ENCODE peak calls at places on chromosomes 1 and 21, in ten cellular contexts. One of them, this sample, is unnamed.

GRCh38 chr21:29719561-29719960 is 220.2 kb downstream of the GRIK1 start:
- DNase-seq in BE2C: no peak
- DNase-seq in hepatocyte: no peak
- DNase-seq in WTC11: no peak
- DNase-seq in AG10803: no peak
- DNase-seq in suprapubic skin: no peak
- DNase-seq in MCF 10A: no peak
- DNase-seq in nephron progenitor cell: no peak
- DNase-seq in AG09319: no peak
- DNase-seq in esophagus muscularis mucosa: no peak
- DNase-seq in this sample: no peak

GRCh38 chr1:168465942-168466702 is 77.7 kb downstream of the XCL2 start:
- DNase-seq in nephron progenitor cell: peak; percentile 27
- DNase-seq in WTC11: no peak
- DNase-seq in AG09319: no peak
- DNase-seq in MCF 10A: peak; percentile 80
- DNase-seq in BE2C: peak; percentile 84
- DNase-seq in suprapubic skin: no peak
- DNase-seq in esophagus muscularis mucosa: no peak
- DNase-seq in AG10803: no peak
- DNase-seq in hepatocyte: peak; percentile 73
- DNase-seq in this sample: no peak

GRCh38 chr1:17120962-17121837 is 1.9 kb upstream of the PADI2 start:
- DNase-seq in suprapubic skin: no peak
- DNase-seq in BE2C: peak; percentile 43
- DNase-seq in nephron progenitor cell: no peak
- DNase-seq in hepatocyte: no peak
- DNase-seq in esophagus muscularis mucosa: no peak
- DNase-seq in WTC11: no peak
- DNase-seq in AG10803: peak; percentile 18
- DNase-seq in AG09319: no peak
- DNase-seq in MCF 10A: no peak
- DNase-seq in this sample: no peak

GRCh38 chr1:210527091-210527490 is 198.4 kb downstream of the HHAT start:
- DNase-seq in hepatocyte: no peak
- DNase-seq in nephron progenitor cell: no peak
- DNase-seq in suprapubic skin: no peak
- DNase-seq in esophagus muscularis mucosa: no peak
- DNase-seq in MCF 10A: no peak
- DNase-seq in AG09319: no peak
- DNase-seq in AG10803: no peak
- DNase-seq in WTC11: no peak
- DNase-seq in BE2C: no peak
- DNase-seq in this sample: no peak

GRCh38 chr1:16143566-16144324 is 12.1 kb downstream of the EPHA2 start:
- DNase-seq in hepatocyte: peak; percentile 89
- DNase-seq in BE2C: no peak
- DNase-seq in nephron progenitor cell: no peak
- DNase-seq in AG10803: no peak
- DNase-seq in esophagus muscularis mucosa: no peak
- DNase-seq in MCF 10A: peak; percentile 64
- DNase-seq in WTC11: no peak
- DNase-seq in suprapubic skin: no peak
- DNase-seq in AG09319: no peak
- DNase-seq in this sample: no peak

GRCh38 chr1:204826970-204827369 is 43.7 kb upstream of the NFASC start:
- DNase-seq in suprapubic skin: no peak
- DNase-seq in BE2C: peak; percentile 63
- DNase-seq in WTC11: peak; percentile 87
- DNase-seq in esophagus muscularis mucosa: no peak
- DNase-seq in MCF 10A: peak; percentile 42
- DNase-seq in hepatocyte: peak; percentile 40
- DNase-seq in nephron progenitor cell: peak; percentile 50
- DNase-seq in AG09319: no peak
- DNase-seq in AG10803: peak; percentile 37
- DNase-seq in this sample: no peak

GRCh38 chr1:227785812-227786608 is 29.5 kb upstream of the PRSS38 start:
- DNase-seq in nephron progenitor cell: no peak
- DNase-seq in WTC11: no peak
- DNase-seq in AG09319: no peak
- DNase-seq in AG10803: no peak
- DNase-seq in esophagus muscularis mucosa: no peak
- DNase-seq in suprapubic skin: peak; percentile 62
- DNase-seq in BE2C: no peak
- DNase-seq in MCF 10A: no peak
- DNase-seq in hepatocyte: no peak
- DNase-seq in this sample: no peak

GRCh38 chr1:192831706-192832355 is 23.0 kb downstream of the RGS2 start:
- DNase-seq in esophagus muscularis mucosa: no peak
- DNase-seq in hepatocyte: no peak
- DNase-seq in BE2C: no peak
- DNase-seq in nephron progenitor cell: no peak
- DNase-seq in WTC11: no peak
- DNase-seq in AG09319: no peak
- DNase-seq in AG10803: peak; percentile 36
- DNase-seq in suprapubic skin: no peak
- DNase-seq in MCF 10A: peak; percentile 62
- DNase-seq in this sample: no peak

GRCh38 chr1:248791010-248791409 is 34.7 kb downstream of the SH3BP5L start:
- DNase-seq in WTC11: no peak
- DNase-seq in esophagus muscularis mucosa: peak; percentile 60
- DNase-seq in BE2C: no peak
- DNase-seq in nephron progenitor cell: no peak
- DNase-seq in suprapubic skin: no peak
- DNase-seq in hepatocyte: no peak
- DNase-seq in MCF 10A: no peak
- DNase-seq in AG10803: no peak
- DNase-seq in AG09319: no peak
- DNase-seq in this sample: no peak

GRCh38 chr1:204986181-204986580 is 56.8 kb upstream of the CNTN2 start:
- DNase-seq in MCF 10A: no peak
- DNase-seq in esophagus muscularis mucosa: no peak
- DNase-seq in AG09319: no peak
- DNase-seq in nephron progenitor cell: no peak
- DNase-seq in hepatocyte: no peak
- DNase-seq in AG10803: no peak
- DNase-seq in BE2C: no peak
- DNase-seq in suprapubic skin: no peak
- DNase-seq in WTC11: no peak
- DNase-seq in this sample: no peak

GRCh38 chr1:41368801-41369200 is 7.6 kb downstream of the FOXO6 start:
- DNase-seq in AG09319: no peak
- DNase-seq in esophagus muscularis mucosa: no peak
- DNase-seq in nephron progenitor cell: no peak
- DNase-seq in WTC11: peak; percentile 10
- DNase-seq in MCF 10A: no peak
- DNase-seq in AG10803: no peak
- DNase-seq in hepatocyte: no peak
- DNase-seq in suprapubic skin: no peak
- DNase-seq in BE2C: no peak
- DNase-seq in this sample: no peak

GRCh38 chr1:20507564-20508410 is at the start of gene MUL1:
- DNase-seq in BE2C: peak; percentile 87
- DNase-seq in esophagus muscularis mucosa: peak; percentile 99
- DNase-seq in nephron progenitor cell: peak; percentile 95
- DNase-seq in hepatocyte: peak; percentile 94
- DNase-seq in MCF 10A: peak; percentile 90
- DNase-seq in WTC11: peak; percentile 96
- DNase-seq in AG10803: peak; percentile 89
- DNase-seq in suprapubic skin: peak; percentile 96
- DNase-seq in AG09319: peak; percentile 71
- DNase-seq in this sample: peak; percentile 98
- TF ChIP-seq CTCF in BE2C: no peak
- TF ChIP-seq CTCF in esophagus muscularis mucosa: no peak
- TF ChIP-seq CTCF in nephron progenitor cell: no peak
- TF ChIP-seq CTCF in hepatocyte: no peak
- TF ChIP-seq CTCF in MCF 10A: no peak
- TF ChIP-seq CTCF in WTC11: no peak
- TF ChIP-seq CTCF in AG10803: peak; percentile 6
- TF ChIP-seq CTCF in suprapubic skin: no peak
- TF ChIP-seq CTCF in AG09319: no peak
- TF ChIP-seq CTCF in this sample: no peak

GRCh38 chr1:212873518-212873917 is 15.4 kb downstream of the FLVCR1 start:
- DNase-seq in nephron progenitor cell: no peak
- DNase-seq in MCF 10A: no peak
- DNase-seq in suprapubic skin: no peak
- DNase-seq in AG10803: no peak
- DNase-seq in BE2C: no peak
- DNase-seq in hepatocyte: no peak
- DNase-seq in AG09319: no peak
- DNase-seq in esophagus muscularis mucosa: no peak
- DNase-seq in WTC11: no peak
- DNase-seq in this sample: no peak

GRCh38 chr1:212879947-212880690 is 22.0 kb downstream of the FLVCR1 start:
- DNase-seq in AG09319: no peak
- DNase-seq in WTC11: no peak
- DNase-seq in hepatocyte: no peak
- DNase-seq in suprapubic skin: no peak
- DNase-seq in MCF 10A: no peak
- DNase-seq in AG10803: no peak
- DNase-seq in nephron progenitor cell: no peak
- DNase-seq in BE2C: no peak
- DNase-seq in esophagus muscularis mucosa: no peak
- DNase-seq in this sample: no peak

DNA sequence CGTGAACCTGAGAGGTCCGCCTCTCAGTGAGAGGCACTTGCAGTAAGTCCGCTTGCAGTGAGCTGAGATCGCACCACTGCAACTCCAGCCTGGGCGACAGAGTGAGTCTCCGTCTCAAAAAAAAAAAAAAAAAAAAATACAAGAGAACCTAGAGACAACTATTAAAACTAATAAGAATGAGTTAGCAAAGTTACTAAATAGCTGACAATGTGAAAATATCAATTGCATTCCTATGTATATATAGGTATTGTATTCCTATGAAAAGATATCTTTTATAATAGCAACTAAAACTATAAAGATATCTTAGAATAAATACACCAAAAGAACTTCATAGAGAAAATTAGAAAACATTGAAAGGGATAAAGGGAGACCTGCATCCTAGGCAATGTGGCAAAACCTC is 20.3 kb downstream of the FLVCR1 start:
- DNase-seq in esophagus muscularis mucosa: no peak
- DNase-seq in AG09319: no peak
- DNase-seq in WTC11: no peak
- DNase-seq in AG10803: no peak
- DNase-seq in BE2C: no peak
- DNase-seq in suprapubic skin: no peak
- DNase-seq in MCF 10A: no peak
- DNase-seq in hepatocyte: no peak
- DNase-seq in nephron progenitor cell: no peak
- DNase-seq in this sample: no peak
- TF ChIP-seq CTCF in esophagus muscularis mucosa: no peak
- TF ChIP-seq CTCF in AG09319: no peak
- TF ChIP-seq CTCF in WTC11: no peak
- TF ChIP-seq CTCF in AG10803: no peak
- TF ChIP-seq CTCF in BE2C: no peak
- TF ChIP-seq CTCF in suprapubic skin: no peak
- TF ChIP-seq CTCF in MCF 10A: no peak
- TF ChIP-seq CTCF in hepatocyte: no peak
- TF ChIP-seq CTCF in nephron progenitor cell: no peak
- TF ChIP-seq CTCF in this sample: no peak

GRCh38 chr1:39229504-39229903 is 25.0 kb downstream of the MACF1 start:
- DNase-seq in AG10803: no peak
- DNase-seq in nephron progenitor cell: no peak
- DNase-seq in BE2C: no peak
- DNase-seq in WTC11: no peak
- DNase-seq in esophagus muscularis mucosa: no peak
- DNase-seq in AG09319: no peak
- DNase-seq in MCF 10A: no peak
- DNase-seq in suprapubic skin: no peak
- DNase-seq in hepatocyte: no peak
- DNase-seq in this sample: no peak
- TF ChIP-seq CTCF in AG10803: no peak
- TF ChIP-seq CTCF in nephron progenitor cell: no peak
- TF ChIP-seq CTCF in BE2C: no peak
- TF ChIP-seq CTCF in WTC11: no peak
- TF ChIP-seq CTCF in esophagus muscularis mucosa: no peak
- TF ChIP-seq CTCF in AG09319: no peak
- TF ChIP-seq CTCF in MCF 10A: no peak
- TF ChIP-seq CTCF in suprapubic skin: no peak
- TF ChIP-seq CTCF in hepatocyte: no peak
- TF ChIP-seq CTCF in this sample: no peak

GRCh38 chr1:156794506-156795373 is 21.9 kb downstream of the SH2D2A start:
- DNase-seq in AG09319: no peak
- DNase-seq in BE2C: no peak
- DNase-seq in nephron progenitor cell: no peak
- DNase-seq in esophagus muscularis mucosa: no peak
- DNase-seq in hepatocyte: no peak
- DNase-seq in AG10803: no peak
- DNase-seq in WTC11: no peak
- DNase-seq in MCF 10A: no peak
- DNase-seq in suprapubic skin: no peak
- DNase-seq in this sample: no peak

GRCh38 chr1:156796340-156797097 is 20.1 kb downstream of the SH2D2A start:
- DNase-seq in AG09319: no peak
- DNase-seq in nephron progenitor cell: no peak
- DNase-seq in hepatocyte: no peak
- DNase-seq in BE2C: no peak
- DNase-seq in MCF 10A: no peak
- DNase-seq in suprapubic skin: no peak
- DNase-seq in esophagus muscularis mucosa: no peak
- DNase-seq in AG10803: peak; percentile 41
- DNase-seq in WTC11: no peak
- DNase-seq in this sample: no peak

GRCh38 chr1:156795787-156796186 is 20.9 kb downstream of the SH2D2A start:
- DNase-seq in AG10803: peak; percentile 9
- DNase-seq in BE2C: no peak
- DNase-seq in nephron progenitor cell: no peak
- DNase-seq in suprapubic skin: peak; percentile 15
- DNase-seq in esophagus muscularis mucosa: no peak
- DNase-seq in AG09319: no peak
- DNase-seq in WTC11: no peak
- DNase-seq in MCF 10A: no peak
- DNase-seq in hepatocyte: no peak
- DNase-seq in this sample: no peak

GRCh38 chr1:156795374-156795733 is 21.3 kb downstream of the SH2D2A start:
- DNase-seq in WTC11: no peak
- DNase-seq in AG09319: no peak
- DNase-seq in MCF 10A: no peak
- DNase-seq in hepatocyte: no peak
- DNase-seq in nephron progenitor cell: no peak
- DNase-seq in suprapubic skin: peak; percentile 59
- DNase-seq in esophagus muscularis mucosa: no peak
- DNase-seq in AG10803: no peak
- DNase-seq in BE2C: no peak
- DNase-seq in this sample: no peak

DNA sequence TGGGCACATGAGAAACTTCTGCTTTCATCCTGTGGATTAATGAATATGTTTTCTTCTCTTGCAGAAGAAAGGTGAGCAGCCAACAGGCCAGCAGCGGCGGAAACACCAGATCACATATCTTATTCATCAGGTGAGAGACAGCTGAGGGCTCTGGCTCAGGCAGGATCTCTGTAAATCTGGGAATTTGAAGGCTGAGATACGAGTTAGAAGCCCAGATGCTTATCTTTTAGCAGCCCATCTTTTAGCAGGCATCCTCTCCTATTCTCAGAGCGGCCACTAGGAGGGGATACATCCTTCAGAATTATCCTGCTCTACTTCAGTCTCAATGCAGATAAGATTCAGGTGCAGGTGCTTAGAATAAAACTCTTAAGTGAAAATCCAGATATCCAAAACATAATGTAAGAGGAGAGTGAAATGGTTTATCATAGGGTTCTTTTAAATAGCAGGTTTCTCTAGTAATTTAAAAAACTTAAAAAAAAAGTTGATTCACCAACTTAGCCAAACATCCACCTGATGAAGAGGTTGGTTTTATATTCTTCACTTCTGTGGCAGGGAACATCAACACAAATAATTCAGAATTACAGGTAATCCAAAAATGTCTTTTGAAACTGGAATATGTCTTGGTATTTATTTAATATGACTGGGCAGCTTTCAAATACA is 19.3 kb downstream of the SH2D2A start:
- DNase-seq in suprapubic skin: no peak
- DNase-seq in AG09319: peak; percentile 37
- DNase-seq in BE2C: peak; percentile 68
- DNase-seq in AG10803: peak; percentile 49
- DNase-seq in esophagus muscularis mucosa: no peak
- DNase-seq in nephron progenitor cell: peak; percentile 55
- DNase-seq in MCF 10A: peak; percentile 82
- DNase-seq in hepatocyte: peak; percentile 69
- DNase-seq in WTC11: peak; percentile 70
- DNase-seq in this sample: peak; percentile 55
- TF ChIP-seq CTCF in suprapubic skin: peak; percentile 37
- TF ChIP-seq CTCF in AG09319: peak; percentile 84
- TF ChIP-seq CTCF in BE2C: peak; percentile 96
- TF ChIP-seq CTCF in AG10803: peak; percentile 89
- TF ChIP-seq CTCF in esophagus muscularis mucosa: peak; percentile 76
- TF ChIP-seq CTCF in nephron progenitor cell: peak; percentile 78
- TF ChIP-seq CTCF in MCF 10A: peak; percentile 93
- TF ChIP-seq CTCF in hepatocyte: peak; percentile 78
- TF ChIP-seq CTCF in WTC11: peak; percentile 69
- TF ChIP-seq CTCF in this sample: peak; percentile 87